ENCODE peak calls at places on chromosomes 11 and 22, in five cellular contexts. One of them, this sample, is unnamed.

GRCh38 chr11:98068251-98068650 is 952.5 kb upstream of the CNTN5 start:
- DNase-seq in effector memory CD4-positive, alpha-beta T cell: no peak
- DNase-seq in CD8-positive, alpha-beta T cell: no peak
- DNase-seq in GM13976: no peak
- DNase-seq in activated CD8-positive, alpha-beta memory T cell treated with anti-CD3 and anti-CD28 coated beads for 48 hours: no peak
- DNase-seq in this sample: no peak

GRCh38 chr22:24107668-24108067 is 73.6 kb upstream of the SUSD2 start:
- DNase-seq in activated CD8-positive, alpha-beta memory T cell treated with anti-CD3 and anti-CD28 coated beads for 48 hours: no peak
- DNase-seq in CD8-positive, alpha-beta T cell: no peak
- DNase-seq in GM13976: no peak
- DNase-seq in effector memory CD4-positive, alpha-beta T cell: no peak
- DNase-seq in this sample: peak; percentile 76

GRCh38 chr22:49966716-49967332 is 6.3 kb downstream of the PIM3 start:
- DNase-seq in CD8-positive, alpha-beta T cell: no peak
- DNase-seq in activated CD8-positive, alpha-beta memory T cell treated with anti-CD3 and anti-CD28 coated beads for 48 hours: no peak
- DNase-seq in GM13976: no peak
- DNase-seq in effector memory CD4-positive, alpha-beta T cell: no peak
- DNase-seq in this sample: peak; percentile 72

GRCh38 chr11:29432719-29433325 is 584.0 kb downstream of the KCNA4 start:
- DNase-seq in CD8-positive, alpha-beta T cell: no peak
- DNase-seq in GM13976: peak; percentile 22
- DNase-seq in effector memory CD4-positive, alpha-beta T cell: no peak
- DNase-seq in activated CD8-positive, alpha-beta memory T cell treated with anti-CD3 and anti-CD28 coated beads for 48 hours: no peak
- DNase-seq in this sample: no peak

GRCh38 chr11:66022401-66023185 is 3.7 kb downstream of the CATSPER1 start:
- DNase-seq in effector memory CD4-positive, alpha-beta T cell: peak; percentile 49
- DNase-seq in GM13976: peak; percentile 94
- DNase-seq in activated CD8-positive, alpha-beta memory T cell treated with anti-CD3 and anti-CD28 coated beads for 48 hours: peak; percentile 47
- DNase-seq in CD8-positive, alpha-beta T cell: peak; percentile 80
- DNase-seq in this sample: peak; percentile 68

GRCh38 chr22:19788661-19789225 is 28.2 kb downstream of the TBX1 start:
- DNase-seq in CD8-positive, alpha-beta T cell: no peak
- DNase-seq in GM13976: no peak
- DNase-seq in activated CD8-positive, alpha-beta memory T cell treated with anti-CD3 and anti-CD28 coated beads for 48 hours: no peak
- DNase-seq in effector memory CD4-positive, alpha-beta T cell: no peak
- DNase-seq in this sample: peak; percentile 71

GRCh38 chr11:22041039-22041438 is 151.8 kb upstream of the ANO5 start:
- DNase-seq in CD8-positive, alpha-beta T cell: no peak
- DNase-seq in activated CD8-positive, alpha-beta memory T cell treated with anti-CD3 and anti-CD28 coated beads for 48 hours: no peak
- DNase-seq in effector memory CD4-positive, alpha-beta T cell: no peak
- DNase-seq in GM13976: no peak
- DNase-seq in this sample: no peak

GRCh38 chr22:50610041-50610451 is 9.5 kb downstream of the MAPK8IP2 start:
- DNase-seq in activated CD8-positive, alpha-beta memory T cell treated with anti-CD3 and anti-CD28 coated beads for 48 hours: no peak
- DNase-seq in effector memory CD4-positive, alpha-beta T cell: no peak
- DNase-seq in CD8-positive, alpha-beta T cell: no peak
- DNase-seq in GM13976: no peak
- DNase-seq in this sample: no peak

GRCh38 chr11:111785886-111786412 is 19.8 kb upstream of the PPP2R1B start:
- DNase-seq in CD8-positive, alpha-beta T cell: no peak
- DNase-seq in activated CD8-positive, alpha-beta memory T cell treated with anti-CD3 and anti-CD28 coated beads for 48 hours: no peak
- DNase-seq in GM13976: no peak
- DNase-seq in effector memory CD4-positive, alpha-beta T cell: no peak
- DNase-seq in this sample: no peak

GRCh38 chr11:44094260-44094868 is 1.1 kb upstream of the EXT2 start:
- DNase-seq in effector memory CD4-positive, alpha-beta T cell: peak; percentile 46
- DNase-seq in CD8-positive, alpha-beta T cell: peak; percentile 81
- DNase-seq in activated CD8-positive, alpha-beta memory T cell treated with anti-CD3 and anti-CD28 coated beads for 48 hours: no peak
- DNase-seq in GM13976: peak; percentile 76
- DNase-seq in this sample: peak; percentile 75

GRCh38 chr11:95455228-95455627 is 224.2 kb upstream of the SESN3 start:
- DNase-seq in activated CD8-positive, alpha-beta memory T cell treated with anti-CD3 and anti-CD28 coated beads for 48 hours: no peak
- DNase-seq in CD8-positive, alpha-beta T cell: no peak
- DNase-seq in effector memory CD4-positive, alpha-beta T cell: no peak
- DNase-seq in GM13976: no peak
- DNase-seq in this sample: no peak

GRCh38 chr22:36425977-36426523 is 38.3 kb upstream of the MYH9 start:
- DNase-seq in activated CD8-positive, alpha-beta memory T cell treated with anti-CD3 and anti-CD28 coated beads for 48 hours: no peak
- DNase-seq in effector memory CD4-positive, alpha-beta T cell: no peak
- DNase-seq in GM13976: no peak
- DNase-seq in CD8-positive, alpha-beta T cell: no peak
- DNase-seq in this sample: peak; percentile 86

GRCh38 chr11:104799251-104799650 is 99.0 kb downstream of the CASP12 start:
- DNase-seq in GM13976: no peak
- DNase-seq in CD8-positive, alpha-beta T cell: no peak
- DNase-seq in effector memory CD4-positive, alpha-beta T cell: no peak
- DNase-seq in activated CD8-positive, alpha-beta memory T cell treated with anti-CD3 and anti-CD28 coated beads for 48 hours: no peak
- DNase-seq in this sample: no peak

GRCh38 chr11:83222499-83222898 is 29.0 kb downstream of the ANKRD42 start:
- DNase-seq in effector memory CD4-positive, alpha-beta T cell: no peak
- DNase-seq in activated CD8-positive, alpha-beta memory T cell treated with anti-CD3 and anti-CD28 coated beads for 48 hours: no peak
- DNase-seq in GM13976: no peak
- DNase-seq in CD8-positive, alpha-beta T cell: no peak
- DNase-seq in this sample: no peak

GRCh38 chr22:20076627-20077172 is 3.3 kb upstream of the DGCR8 start:
- DNase-seq in activated CD8-positive, alpha-beta memory T cell treated with anti-CD3 and anti-CD28 coated beads for 48 hours: no peak
- DNase-seq in CD8-positive, alpha-beta T cell: no peak
- DNase-seq in effector memory CD4-positive, alpha-beta T cell: no peak
- DNase-seq in GM13976: no peak
- DNase-seq in this sample: no peak

GRCh38 chr11:70796601-70797000 is 398.3 kb downstream of the CTTN start:
- DNase-seq in activated CD8-positive, alpha-beta memory T cell treated with anti-CD3 and anti-CD28 coated beads for 48 hours: no peak
- DNase-seq in GM13976: no peak
- DNase-seq in CD8-positive, alpha-beta T cell: no peak
- DNase-seq in effector memory CD4-positive, alpha-beta T cell: no peak
- DNase-seq in this sample: no peak

GRCh38 chr22:37994049-37994448 is 9.7 kb upstream of the SOX10 start:
- DNase-seq in activated CD8-positive, alpha-beta memory T cell treated with anti-CD3 and anti-CD28 coated beads for 48 hours: no peak
- DNase-seq in effector memory CD4-positive, alpha-beta T cell: no peak
- DNase-seq in CD8-positive, alpha-beta T cell: peak; percentile 26
- DNase-seq in GM13976: no peak
- DNase-seq in this sample: no peak

This sample was measured in left lung.